ENCODE peak calls at places on chromosome 18, in five cellular contexts. One of them, this sample, is unnamed.

GRCh38 chr18:45890606-45891005 is 65.1 kb downstream of the SIGLEC15 start:
- DNase-seq in mesothelial cell of epicardium: no peak
- DNase-seq in lower lobe of right lung: no peak
- DNase-seq in esophagus squamous epithelium: no peak
- DNase-seq in GM12864: no peak
- DNase-seq in this sample: no peak

GRCh38 chr18:59041296-59041695 is 98.4 kb upstream of the SEC11C start:
- DNase-seq in mesothelial cell of epicardium: no peak
- DNase-seq in lower lobe of right lung: no peak
- DNase-seq in esophagus squamous epithelium: no peak
- DNase-seq in GM12864: no peak
- DNase-seq in this sample: no peak

GRCh38 chr18:59055345-59056032 is 84.2 kb upstream of the SEC11C start:
- DNase-seq in mesothelial cell of epicardium: no peak
- DNase-seq in lower lobe of right lung: no peak
- DNase-seq in esophagus squamous epithelium: no peak
- DNase-seq in GM12864: no peak
- DNase-seq in this sample: no peak

GRCh38 chr18:864872-865273 is 39.8 kb upstream of the ADCYAP1 start:
- DNase-seq in mesothelial cell of epicardium: peak; percentile 68
- DNase-seq in lower lobe of right lung: peak; percentile 64
- DNase-seq in esophagus squamous epithelium: no peak
- DNase-seq in GM12864: peak; percentile 24
- DNase-seq in this sample: peak; percentile 64

GRCh38 chr18:50527636-50528307 is 32.1 kb upstream of the MAPK4 start:
- DNase-seq in mesothelial cell of epicardium: no peak
- DNase-seq in lower lobe of right lung: no peak
- DNase-seq in esophagus squamous epithelium: no peak
- DNase-seq in GM12864: no peak
- DNase-seq in this sample: no peak

GRCh38 chr18:7897119-7897518 is 330.0 kb downstream of the PTPRM start:
- DNase-seq in mesothelial cell of epicardium: no peak
- DNase-seq in lower lobe of right lung: no peak
- DNase-seq in esophagus squamous epithelium: no peak
- DNase-seq in GM12864: no peak
- DNase-seq in this sample: no peak

GRCh38 chr18:58552057-58552461 is 76.8 kb downstream of the ALPK2 start:
- DNase-seq in mesothelial cell of epicardium: no peak
- DNase-seq in lower lobe of right lung: no peak
- DNase-seq in esophagus squamous epithelium: no peak
- DNase-seq in GM12864: peak; percentile 78
- DNase-seq in this sample: peak; percentile 58

GRCh38 chr18:32383040-32383819 is 87.5 kb downstream of the GAREM1 start:
- DNase-seq in mesothelial cell of epicardium: no peak
- DNase-seq in lower lobe of right lung: no peak
- DNase-seq in esophagus squamous epithelium: no peak
- DNase-seq in GM12864: no peak
- DNase-seq in this sample: no peak

GRCh38 chr18:77096936-77097886 is 35.4 kb downstream of the MBP start:
- DNase-seq in mesothelial cell of epicardium: no peak
- DNase-seq in lower lobe of right lung: no peak
- DNase-seq in esophagus squamous epithelium: no peak
- DNase-seq in GM12864: no peak
- DNase-seq in this sample: no peak

GRCh38 chr18:3874593-3874992 is 424.6 kb downstream of the TGIF1 start:
- DNase-seq in mesothelial cell of epicardium: no peak
- DNase-seq in lower lobe of right lung: no peak
- DNase-seq in esophagus squamous epithelium: no peak
- DNase-seq in GM12864: no peak
- DNase-seq in this sample: no peak

GRCh38 chr18:10417191-10417590 is 37.2 kb upstream of the APCDD1 start:
- DNase-seq in mesothelial cell of epicardium: no peak
- DNase-seq in lower lobe of right lung: no peak
- DNase-seq in esophagus squamous epithelium: no peak
- DNase-seq in GM12864: no peak
- DNase-seq in this sample: no peak

GRCh38 chr18:76412010-76412817 is 82.8 kb downstream of the ZNF516 start:
- DNase-seq in mesothelial cell of epicardium: no peak
- DNase-seq in lower lobe of right lung: no peak
- DNase-seq in esophagus squamous epithelium: no peak
- DNase-seq in GM12864: no peak
- DNase-seq in this sample: no peak

GRCh38 chr18:48563027-48563426 is 24.2 kb downstream of the CTIF start:
- DNase-seq in mesothelial cell of epicardium: no peak
- DNase-seq in lower lobe of right lung: no peak
- DNase-seq in esophagus squamous epithelium: no peak
- DNase-seq in GM12864: no peak
- DNase-seq in this sample: no peak

GRCh38 chr18:63646916-63647315 is 2.9 kb upstream of the SERPINB4 start:
- DNase-seq in mesothelial cell of epicardium: no peak
- DNase-seq in lower lobe of right lung: no peak
- DNase-seq in esophagus squamous epithelium: no peak
- DNase-seq in GM12864: no peak
- DNase-seq in this sample: no peak

GRCh38 chr18:57579928-57580327 is 6.6 kb downstream of the FECH start:
- DNase-seq in mesothelial cell of epicardium: no peak
- DNase-seq in lower lobe of right lung: no peak
- DNase-seq in esophagus squamous epithelium: no peak
- DNase-seq in GM12864: no peak
- DNase-seq in this sample: no peak

GRCh38 chr18:80127635-80128034 is 18.6 kb downstream of the ADNP2 start:
- DNase-seq in mesothelial cell of epicardium: no peak
- DNase-seq in lower lobe of right lung: no peak
- DNase-seq in esophagus squamous epithelium: no peak
- DNase-seq in GM12864: no peak
- DNase-seq in this sample: no peak

GRCh38 chr18:49020621-49021021 is 69.9 kb upstream of the SMAD7 start:
- DNase-seq in mesothelial cell of epicardium: peak; percentile 35
- DNase-seq in lower lobe of right lung: no peak
- DNase-seq in esophagus squamous epithelium: no peak
- DNase-seq in GM12864: no peak
- DNase-seq in this sample: no peak

GRCh38 chr18:48680871-48681270 is 142.0 kb downstream of the CTIF start:
- DNase-seq in mesothelial cell of epicardium: no peak
- DNase-seq in lower lobe of right lung: peak; percentile 67
- DNase-seq in esophagus squamous epithelium: no peak
- DNase-seq in GM12864: no peak
- DNase-seq in this sample: no peak

GRCh38 chr18:79345981-79346380 is 49.7 kb upstream of the NFATC1 start:
- DNase-seq in mesothelial cell of epicardium: no peak
- DNase-seq in lower lobe of right lung: no peak
- DNase-seq in esophagus squamous epithelium: no peak
- DNase-seq in GM12864: no peak
- DNase-seq in this sample: no peak

GRCh38 chr18:59649575-59649974 is 47.6 kb downstream of the CCBE1 start:
- DNase-seq in mesothelial cell of epicardium: no peak
- DNase-seq in lower lobe of right lung: no peak
- DNase-seq in esophagus squamous epithelium: no peak
- DNase-seq in GM12864: no peak
- DNase-seq in this sample: no peak

GRCh38 chr18:3051718-3052410 is 38.9 kb upstream of the LPIN2 start:
- DNase-seq in mesothelial cell of epicardium: no peak
- DNase-seq in lower lobe of right lung: no peak
- DNase-seq in esophagus squamous epithelium: no peak
- DNase-seq in GM12864: no peak
- DNase-seq in this sample: no peak

GRCh38 chr18:37270046-37270665 is 295.4 kb downstream of the CELF4 start:
- DNase-seq in mesothelial cell of epicardium: peak; percentile 84
- DNase-seq in lower lobe of right lung: no peak
- DNase-seq in esophagus squamous epithelium: no peak
- DNase-seq in GM12864: no peak
- DNase-seq in this sample: no peak

GRCh38 chr18:56770873-56771272 is 119.7 kb downstream of the WDR7 start:
- DNase-seq in mesothelial cell of epicardium: no peak
- DNase-seq in lower lobe of right lung: no peak
- DNase-seq in esophagus squamous epithelium: no peak
- DNase-seq in GM12864: no peak
- DNase-seq in this sample: no peak

GRCh38 chr18:55694291-55694690 is 106.3 kb upstream of the TCF4 start:
- DNase-seq in mesothelial cell of epicardium: no peak
- DNase-seq in lower lobe of right lung: no peak
- DNase-seq in esophagus squamous epithelium: no peak
- DNase-seq in GM12864: no peak
- DNase-seq in this sample: no peak

GRCh38 chr18:24534271-24534670 is 73.8 kb downstream of the HRH4 start:
- DNase-seq in mesothelial cell of epicardium: no peak
- DNase-seq in lower lobe of right lung: no peak
- DNase-seq in esophagus squamous epithelium: no peak
- DNase-seq in GM12864: no peak
- DNase-seq in this sample: no peak

GRCh38 chr18:26677957-26678356 is 129.6 kb upstream of the KCTD1 start:
- DNase-seq in mesothelial cell of epicardium: no peak
- DNase-seq in lower lobe of right lung: no peak
- DNase-seq in esophagus squamous epithelium: no peak
- DNase-seq in GM12864: no peak
- DNase-seq in this sample: no peak

GRCh38 chr18:48300463-48300961 is 108.7 kb downstream of the ZBTB7C start:
- DNase-seq in mesothelial cell of epicardium: no peak
- DNase-seq in lower lobe of right lung: peak; percentile 72
- DNase-seq in esophagus squamous epithelium: no peak
- DNase-seq in GM12864: no peak
- DNase-seq in this sample: no peak

GRCh38 chr18:35497334-35498197 is at the start of gene INO80C:
- DNase-seq in mesothelial cell of epicardium: peak; percentile 93
- DNase-seq in lower lobe of right lung: peak; percentile 95
- DNase-seq in esophagus squamous epithelium: peak; percentile 54
- DNase-seq in GM12864: peak; percentile 82
- DNase-seq in this sample: peak; percentile 94
- TF ChIP-seq CTCF in mesothelial cell of epicardium: no peak
- TF ChIP-seq CTCF in lower lobe of right lung: no peak
- TF ChIP-seq CTCF in esophagus squamous epithelium: peak; percentile 22
- TF ChIP-seq CTCF in GM12864: peak; percentile 2
- TF ChIP-seq CTCF in this sample: no peak

DNA sequence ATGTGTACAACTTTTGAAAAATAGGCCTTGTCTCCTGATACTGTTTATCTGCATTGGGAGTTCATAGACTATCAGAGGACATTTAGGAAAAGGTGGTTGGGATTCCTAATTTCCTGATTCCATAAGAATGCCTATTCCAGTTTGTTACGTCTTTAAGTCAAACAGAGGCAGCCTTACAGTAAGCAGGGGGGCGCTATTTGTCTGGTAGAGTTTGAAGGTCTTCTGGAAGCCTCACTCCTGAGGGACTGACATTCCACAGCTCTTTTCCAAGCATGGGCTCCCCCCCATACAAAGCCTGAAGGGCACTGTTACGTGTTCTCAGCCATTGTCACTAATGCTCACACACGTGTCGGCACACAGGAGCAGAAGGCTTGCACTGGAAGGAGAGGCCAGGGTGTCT is 154.3 kb downstream of the PTGR3 start:
- DNase-seq in mesothelial cell of epicardium: no peak
- DNase-seq in lower lobe of right lung: no peak
- DNase-seq in esophagus squamous epithelium: no peak
- DNase-seq in GM12864: no peak
- DNase-seq in this sample: no peak
- TF ChIP-seq CTCF in mesothelial cell of epicardium: no peak
- TF ChIP-seq CTCF in lower lobe of right lung: no peak
- TF ChIP-seq CTCF in esophagus squamous epithelium: no peak
- TF ChIP-seq CTCF in GM12864: no peak
- TF ChIP-seq CTCF in this sample: no peak

GRCh38 chr18:53991805-53992204 is 232.7 kb downstream of the MBD2 start:
- DNase-seq in mesothelial cell of epicardium: no peak
- DNase-seq in lower lobe of right lung: no peak
- DNase-seq in esophagus squamous epithelium: no peak
- DNase-seq in GM12864: no peak
- DNase-seq in this sample: no peak
- TF ChIP-seq CTCF in mesothelial cell of epicardium: no peak
- TF ChIP-seq CTCF in lower lobe of right lung: no peak
- TF ChIP-seq CTCF in esophagus squamous epithelium: no peak
- TF ChIP-seq CTCF in GM12864: no peak
- TF ChIP-seq CTCF in this sample: no peak

DNA sequence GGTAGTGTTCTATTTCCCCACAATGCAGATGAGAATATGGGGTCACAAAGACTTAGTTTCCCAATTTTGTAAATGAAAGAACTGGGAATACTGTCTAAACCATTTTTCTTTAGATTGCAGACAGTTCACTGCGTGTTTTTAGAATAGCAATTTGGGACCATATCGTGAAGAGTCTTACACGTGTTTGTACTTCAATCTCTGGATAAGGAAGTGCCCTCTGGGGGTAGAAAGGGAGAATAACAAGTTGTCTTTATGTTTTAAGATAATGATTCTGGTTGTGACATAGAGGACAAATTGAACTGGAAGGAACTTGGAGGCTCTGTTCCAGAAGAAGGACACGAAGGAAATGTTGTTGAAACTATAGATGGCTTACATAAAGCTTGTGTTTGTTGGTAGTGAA is 457.7 kb downstream of the CBLN2 start:
- DNase-seq in mesothelial cell of epicardium: no peak
- DNase-seq in lower lobe of right lung: no peak
- DNase-seq in esophagus squamous epithelium: no peak
- DNase-seq in GM12864: no peak
- DNase-seq in this sample: no peak
- TF ChIP-seq CTCF in mesothelial cell of epicardium: peak; percentile 53
- TF ChIP-seq CTCF in lower lobe of right lung: no peak
- TF ChIP-seq CTCF in esophagus squamous epithelium: no peak
- TF ChIP-seq CTCF in GM12864: no peak
- TF ChIP-seq CTCF in this sample: peak; percentile 35

GRCh38 chr18:34740724-34741123 is 30.6 kb downstream of the DTNA start:
- DNase-seq in mesothelial cell of epicardium: no peak
- DNase-seq in lower lobe of right lung: no peak
- DNase-seq in esophagus squamous epithelium: no peak
- DNase-seq in GM12864: no peak
- DNase-seq in this sample: no peak

GRCh38 chr18:34744569-34744968 is 34.5 kb downstream of the DTNA start:
- DNase-seq in mesothelial cell of epicardium: no peak
- DNase-seq in lower lobe of right lung: no peak
- DNase-seq in esophagus squamous epithelium: no peak
- DNase-seq in GM12864: no peak
- DNase-seq in this sample: no peak

GRCh38 chr18:34741401-34741800 is 31.3 kb downstream of the DTNA start:
- DNase-seq in mesothelial cell of epicardium: no peak
- DNase-seq in lower lobe of right lung: no peak
- DNase-seq in esophagus squamous epithelium: no peak
- DNase-seq in GM12864: no peak
- DNase-seq in this sample: no peak

GRCh38 chr18:34740101-34740500 is 30.0 kb downstream of the DTNA start:
- DNase-seq in mesothelial cell of epicardium: no peak
- DNase-seq in lower lobe of right lung: no peak
- DNase-seq in esophagus squamous epithelium: no peak
- DNase-seq in GM12864: no peak
- DNase-seq in this sample: no peak

DNA sequence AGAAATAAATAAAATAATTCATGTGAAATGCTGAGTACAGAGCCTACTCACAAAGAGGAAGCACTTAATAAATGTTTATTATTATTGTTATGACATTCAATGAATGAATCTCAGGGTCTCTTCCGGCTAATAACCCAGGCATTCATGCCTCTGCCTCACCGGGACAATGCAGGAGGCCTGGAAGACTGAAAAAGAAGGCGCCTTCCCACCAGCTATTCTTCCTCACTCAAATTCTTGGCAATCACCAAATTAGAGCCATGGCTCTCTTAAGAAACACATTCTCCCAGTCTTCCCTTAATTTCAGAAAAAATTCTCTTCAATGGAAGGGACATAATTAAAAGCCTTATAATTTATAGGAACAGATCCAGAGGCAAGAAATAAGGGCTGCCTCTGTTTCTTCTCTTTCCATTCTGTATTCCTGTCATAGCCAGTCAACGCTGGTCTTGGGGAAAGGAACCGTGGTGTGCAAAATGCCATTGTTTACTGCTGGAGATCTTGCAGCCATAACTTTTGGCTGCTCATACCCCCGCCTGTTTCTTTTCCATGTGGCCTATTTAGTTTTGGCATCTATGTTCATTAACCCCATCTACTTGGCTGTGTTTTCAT is 32.8 kb downstream of the DTNA start:
- DNase-seq in mesothelial cell of epicardium: no peak
- DNase-seq in lower lobe of right lung: no peak
- DNase-seq in esophagus squamous epithelium: no peak
- DNase-seq in GM12864: no peak
- DNase-seq in this sample: no peak
- TF ChIP-seq CTCF in mesothelial cell of epicardium: no peak
- TF ChIP-seq CTCF in lower lobe of right lung: no peak
- TF ChIP-seq CTCF in esophagus squamous epithelium: no peak
- TF ChIP-seq CTCF in GM12864: no peak
- TF ChIP-seq CTCF in this sample: no peak

This sample was measured in GM10248.